ENCODE peak calls at places on chromosomes 7 and 10, in seven cellular contexts. I is keratinocyte, Z is mesothelial cell of epicardium, T is bronchial epithelial cell, P is psoas muscle, L is fibroblast of lung, J is brain microvascular endothelial cell. G is an unnamed sample.

GRCh38 chr7:48255046-48255445 is 83.8 kb downstream of the ABCA13 start:
- DNase-seq in T (peak), J (peak), I (no peak), L (peak), P (no peak), Z (no peak), G (no peak)

GRCh38 chr7:78326870-78327269 is 528.3 kb downstream of the PHTF2 start:
- DNase-seq in T (no peak), J (no peak), I (no peak), L (no peak), P (no peak), Z (no peak), G (no peak)

GRCh38 chr10:74034301-74034700 is 36.4 kb downstream of the VCL start:
- DNase-seq in J (no peak), L (no peak), T (no peak), I (no peak), Z (no peak), P (no peak), G (no peak)

GRCh38 chr10:97463363-97464132 is 17.6 kb downstream of the ZDHHC16 start:
- DNase-seq in J (peak), P (no peak), L (peak), T (peak), I (no peak), Z (peak), G (no peak)

GRCh38 chr7:92034116-92034515 is 93.5 kb downstream of the AKAP9 start:
- DNase-seq in Z (no peak), L (peak), J (no peak), I (no peak), P (no peak), T (no peak), G (no peak)

GRCh38 chr10:97336942-97337719 is 2.6 kb upstream of the FRAT2 start:
- DNase-seq in I (no peak), L (no peak), T (peak), P (no peak), J (no peak), Z (peak), G (peak)

GRCh38 chr7:33671521-33672262 is 233.6 kb upstream of the BMPER start:
- DNase-seq in L (no peak), Z (no peak), P (no peak), T (peak), I (no peak), J (no peak), G (no peak)

GRCh38 chr7:47847207-47847606 is 101.1 kb downstream of the PKD1L1 start:
- DNase-seq in J (no peak), P (no peak), I (no peak), T (no peak), L (no peak), Z (no peak), G (no peak)

GRCh38 chr10:35896011-35896410 is 253.9 kb upstream of the FZD8 start:
- DNase-seq in T (peak), Z (no peak), P (no peak), L (peak), I (peak), J (peak), G (no peak)

GRCh38 chr7:151025924-151026671 is 1.8 kb upstream of the ATG9B start:
- DNase-seq in P (no peak), I (peak), J (no peak), L (no peak), T (peak), Z (no peak), G (no peak)

GRCh38 chr7:44063547-44063893 is 1.8 kb downstream of the PGAM2 start:
- DNase-seq in P (peak), J (no peak), Z (no peak), I (no peak), L (no peak), T (no peak), G (peak)

GRCh38 chr10:103804866-103805265 is 50.5 kb downstream of the SH3PXD2A start:
- DNase-seq in P (no peak), T (no peak), L (no peak), Z (no peak), J (no peak), I (no peak), G (no peak)

GRCh38 chr10:132363376-132363775 is 31.4 kb downstream of the LRRC27 start:
- DNase-seq in T (no peak), I (no peak), J (no peak), Z (no peak), L (no peak), P (no peak), G (no peak)

GRCh38 chr7:77450054-77450453 is 33.9 kb upstream of the GSAP start:
- DNase-seq in Z (no peak), L (no peak), I (no peak), J (no peak), T (no peak), P (no peak), G (no peak)

GRCh38 chr7:85890244-85890811 is 703.5 kb upstream of the SEMA3D start:
- DNase-seq in T (peak), Z (no peak), P (no peak), J (no peak), I (no peak), L (peak), G (no peak)

GRCh38 chr10:22042557-22043326 is 39.2 kb upstream of the DNAJC1 start:
- DNase-seq in J (no peak), T (peak), Z (no peak), L (no peak), P (no peak), I (no peak), G (no peak)

GRCh38 chr10:132146271-132146671 is 40.5 kb upstream of the DPYSL4 start:
- DNase-seq in I (no peak), P (peak), Z (no peak), L (no peak), J (no peak), T (no peak), G (no peak)

GRCh38 chr10:14302035-14302434 is 28.7 kb downstream of the FRMD4A start:
- DNase-seq in J (peak), Z (no peak), T (peak), I (no peak), L (peak), P (no peak), G (no peak)

GRCh38 chr7:10706875-10707493 is 266.7 kb upstream of the PHF14 start:
- DNase-seq in T (no peak), J (no peak), P (no peak), L (no peak), Z (no peak), I (no peak), G (no peak)

GRCh38 chr7:135389971-135390370 is 119.9 kb downstream of the CNOT4 start:
- DNase-seq in I (no peak), Z (no peak), J (no peak), P (no peak), T (no peak), L (no peak), G (no peak)
- TF ChIP-seq CTCF in I (no peak), Z (no peak), J (no peak), P (no peak), T (no peak), L (no peak), G (no peak)

DNA sequence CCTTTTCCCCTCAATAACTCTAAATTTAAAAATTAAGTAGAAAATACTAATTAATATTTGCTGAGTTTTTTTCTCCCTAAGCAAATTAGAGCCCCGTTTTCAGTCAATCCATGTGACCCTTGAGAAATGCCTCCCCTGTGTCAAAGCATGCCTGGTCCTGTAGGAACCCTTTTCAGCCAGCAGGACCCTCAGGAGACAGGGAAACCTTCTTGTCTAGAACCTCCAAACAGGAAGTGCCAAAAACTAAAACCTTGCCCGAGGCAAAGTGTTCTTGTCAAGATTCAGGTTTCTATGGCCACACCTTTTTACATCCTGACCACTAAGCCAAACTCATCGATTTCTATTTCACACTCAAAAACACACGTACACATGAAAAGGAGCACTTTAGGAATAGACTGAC is 60.1 kb upstream of the NFE2L3 start:
- DNase-seq in I (peak), J (no peak), T (peak), Z (no peak), L (peak), P (no peak), G (no peak)
- TF ChIP-seq CTCF in I (no peak), J (peak), T (no peak), Z (no peak), L (no peak), P (no peak), G (peak)

GRCh38 chr7:133196872-133197612 is 55.8 kb upstream of the EXOC4 start:
- DNase-seq in P (no peak), L (no peak), I (no peak), T (no peak), Z (no peak), J (no peak), G (no peak)
- TF ChIP-seq CTCF in P (no peak), L (no peak), I (no peak), T (no peak), Z (no peak), J (no peak), G (no peak)

DNA sequence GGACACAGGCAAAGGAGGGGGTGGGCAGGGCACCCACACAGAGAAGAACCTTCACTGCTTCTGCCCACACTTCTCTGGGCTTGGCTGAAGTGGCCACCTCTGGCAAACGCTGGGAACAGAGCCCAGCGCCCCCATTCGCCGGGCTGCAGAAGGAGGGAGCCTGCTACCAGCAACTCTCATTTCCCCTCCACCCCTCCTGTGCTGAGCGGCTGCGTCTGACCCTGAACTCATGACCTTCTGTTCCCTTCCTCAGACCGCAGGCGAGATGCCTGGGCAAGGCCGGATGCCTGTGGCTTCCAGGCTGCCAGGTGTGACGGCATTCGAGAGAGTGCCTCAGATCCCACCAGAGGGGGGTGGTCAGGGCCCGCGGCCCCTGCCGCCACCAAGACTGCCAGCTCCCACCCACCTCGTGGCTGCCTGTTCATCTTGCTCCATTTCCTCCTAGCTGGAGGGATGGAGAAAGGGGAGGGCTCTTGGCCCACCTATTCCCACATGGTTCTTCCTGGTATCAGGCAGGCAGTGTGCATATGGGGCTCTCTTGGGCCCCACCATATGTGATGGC is 19.8 kb downstream of the DNAJB12 start:
- DNase-seq in J (peak), Z (no peak), L (peak), P (peak), T (peak), I (no peak), G (peak)
- TF ChIP-seq CTCF in J (peak), Z (no peak), L (no peak), P (no peak), T (peak), I (no peak), G (no peak)

DNA sequence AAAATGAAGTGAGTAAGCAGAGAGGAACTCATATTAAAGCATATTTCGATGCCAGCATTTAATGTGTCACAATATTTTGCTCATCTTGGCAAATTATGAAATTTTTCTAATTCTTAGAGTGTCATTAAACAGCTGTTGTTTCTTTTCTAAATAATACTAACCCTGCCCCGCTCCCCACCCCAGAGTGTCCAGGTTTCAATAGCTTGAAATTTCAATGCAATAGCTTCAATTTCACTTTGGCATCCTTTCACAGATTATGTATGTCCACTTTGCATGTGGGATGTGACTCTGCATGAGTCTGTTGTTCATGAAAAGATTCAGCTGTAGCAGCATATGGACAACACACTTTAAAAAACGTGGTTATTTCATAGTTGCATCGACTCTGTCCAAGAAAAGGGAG is 64.9 kb upstream of the CREB5 start:
- DNase-seq in T (no peak), L (peak), I (no peak), J (no peak), P (no peak), Z (no peak), G (no peak)
- TF ChIP-seq CTCF in T (no peak), L (no peak), I (no peak), J (no peak), P (no peak), Z (no peak), G (no peak)

DNA sequence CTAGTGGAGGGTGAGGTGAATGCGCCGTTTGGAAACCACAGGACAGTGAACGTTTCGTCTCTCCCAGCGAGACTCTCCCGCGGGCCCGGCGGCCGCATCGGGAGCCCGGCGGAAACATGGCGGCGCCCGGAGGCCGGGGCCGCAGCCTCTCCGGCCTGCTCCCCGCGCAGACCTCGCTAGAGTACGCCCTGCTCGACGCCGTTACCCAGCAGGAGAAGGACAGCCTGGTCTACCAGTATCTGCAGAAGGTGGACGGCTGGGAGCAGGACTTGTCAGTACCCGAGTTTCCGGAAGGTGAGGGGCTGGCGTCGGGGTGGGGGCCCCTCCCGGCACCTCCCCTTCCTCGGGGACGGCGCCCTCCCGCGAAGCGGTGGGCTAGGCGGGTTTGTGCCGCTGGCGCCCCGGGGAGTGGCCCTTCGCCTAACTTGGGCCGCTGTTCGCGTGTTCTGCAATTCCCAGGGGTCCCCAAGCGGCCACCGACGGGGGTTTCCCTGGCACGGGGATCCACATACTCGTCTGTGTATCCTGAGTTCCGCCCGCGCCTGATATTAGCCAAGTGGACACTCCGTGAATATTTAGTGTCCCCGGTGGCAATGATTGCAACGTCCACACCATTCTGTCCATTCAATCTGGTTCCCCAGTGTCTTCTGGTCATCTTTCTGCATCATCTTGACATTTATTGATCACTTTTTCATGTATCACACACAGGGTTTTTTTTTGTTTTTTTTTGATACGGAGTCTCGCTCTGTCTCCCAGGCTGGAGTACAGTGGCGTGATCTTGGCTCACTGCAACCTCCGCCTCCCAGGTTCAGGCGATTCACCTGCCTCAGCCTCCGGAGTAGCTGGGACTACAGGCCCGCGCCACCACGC is 531 bp downstream of the NHLRC2 start:
- DNase-seq in I (no peak), P (peak), T (peak), L (peak), Z (peak), J (peak), G (peak)
- TF ChIP-seq CTCF in I (no peak), P (peak), T (no peak), L (no peak), Z (no peak), J (peak), G (peak)

DNA sequence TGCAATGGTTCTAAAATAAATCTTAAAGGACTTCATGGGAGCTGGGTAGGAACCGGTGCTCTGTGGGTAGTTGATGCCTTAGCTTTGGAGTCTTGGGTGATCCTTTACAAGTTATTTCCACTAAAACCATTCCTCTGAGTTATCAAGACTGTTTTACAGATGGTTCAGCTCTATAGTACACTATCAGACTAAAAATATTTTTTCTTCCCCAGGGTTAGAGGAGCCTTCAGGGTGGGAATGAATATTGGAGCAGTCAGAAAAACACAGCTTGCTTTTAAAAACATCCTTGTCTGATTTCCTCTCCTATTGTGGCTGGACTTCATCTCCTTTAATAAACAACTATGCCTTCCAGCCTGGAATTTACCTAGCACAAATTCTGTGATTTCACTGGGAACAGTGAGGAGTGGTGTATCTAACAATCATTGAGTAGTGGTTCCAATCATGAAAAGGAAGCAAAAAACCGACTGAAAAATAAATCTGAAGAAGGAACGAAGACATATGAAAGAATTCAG is 102.6 kb upstream of the AFAP1L2 start:
- DNase-seq in T (no peak), L (no peak), I (no peak), J (no peak), P (no peak), Z (no peak), G (no peak)
- TF ChIP-seq CTCF in T (no peak), L (no peak), I (no peak), J (no peak), P (no peak), Z (no peak), G (no peak)

GRCh38 chr7:1709900-1710299 is 39.8 kb downstream of the ELFN1 start:
- DNase-seq in I (no peak), P (no peak), L (no peak), T (no peak), J (no peak), Z (no peak), G (no peak)
- TF ChIP-seq CTCF in I (no peak), P (peak), L (peak), T (no peak), J (peak), Z (peak), G (no peak)

DNA sequence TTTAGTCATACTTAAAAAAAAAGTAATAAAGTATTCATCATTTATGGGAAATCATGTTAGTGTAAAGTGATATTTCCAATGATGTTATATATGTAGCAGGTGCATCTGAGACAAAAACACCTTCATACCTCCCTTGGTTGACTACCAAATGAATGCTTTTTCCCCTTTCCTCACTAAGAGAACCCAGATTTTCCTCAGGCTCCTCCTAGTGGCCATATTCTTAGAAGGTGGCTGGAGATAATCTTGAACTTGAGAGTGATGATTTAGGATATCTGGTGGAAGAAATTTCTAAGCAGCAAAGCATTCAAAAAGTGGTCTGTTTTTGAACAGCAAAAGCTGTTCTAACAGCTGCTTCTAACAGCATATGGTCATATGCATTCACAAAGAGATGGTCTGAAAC is 16.8 kb upstream of the DNAH11 start:
- DNase-seq in Z (no peak), T (peak), P (no peak), L (peak), J (no peak), I (no peak), G (no peak)
- TF ChIP-seq CTCF in Z (no peak), T (peak), P (peak), L (peak), J (peak), I (no peak), G (no peak)

DNA sequence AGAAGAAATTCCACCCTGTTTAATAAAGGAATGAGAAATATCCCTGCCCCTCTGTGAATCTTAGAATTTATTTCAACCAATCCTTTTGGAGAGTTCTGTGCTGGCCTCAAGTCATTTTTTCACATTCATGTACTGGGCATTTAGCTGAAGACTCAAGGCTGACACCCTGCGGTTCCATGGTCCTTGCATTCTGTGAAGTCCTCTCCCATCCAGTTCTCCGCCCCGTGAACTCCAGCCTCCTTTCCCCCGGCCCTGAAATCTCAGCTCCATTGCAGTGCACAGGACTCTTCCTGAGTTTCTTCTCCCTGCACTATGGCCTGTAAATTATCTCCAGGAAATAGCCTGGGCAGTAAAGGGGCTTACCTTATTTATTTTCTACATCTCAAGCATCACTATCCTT is 183.0 kb upstream of the KCND2 start:
- DNase-seq in T (peak), Z (no peak), L (peak), P (no peak), I (no peak), J (no peak), G (no peak)
- TF ChIP-seq CTCF in T (peak), Z (no peak), L (peak), P (no peak), I (no peak), J (peak), G (no peak)

G was measured in breast epithelium.